ENCODE peak calls at places on chromosomes 5 and 9, in ten cellular contexts. E, U, R, I, T, Y, J, M, O and Q are unnamed samples.

GRCh38 chr9:94639045-94639995 is at the start of gene FBP1:
- DNase-seq in I (no peak), T (peak), Y (no peak), M (no peak), J (peak), O (peak), U (no peak), E (peak), R (peak), Q (peak)

GRCh38 chr9:91374939-91375338 is 13.2 kb upstream of the AUH start:
- DNase-seq in U (no peak), O (peak), J (no peak), T (no peak), M (no peak), R (no peak), Y (no peak), I (no peak), E (no peak), Q (no peak)

GRCh38 chr9:35448511-35448910 is 41.4 kb upstream of the RUSC2 start:
- DNase-seq in I (no peak), T (no peak), R (no peak), Y (no peak), O (no peak), M (no peak), J (no peak), U (peak), E (no peak), Q (no peak)

GRCh38 chr5:157564149-157564711 is 11.3 kb downstream of the ADAM19 start:
- DNase-seq in J (no peak), T (no peak), Y (no peak), M (no peak), I (no peak), O (peak), E (no peak), R (no peak), U (no peak), Q (no peak)

GRCh38 chr5:80600943-80601693 is 31.0 kb upstream of the ANKRD34B start:
- DNase-seq in Y (no peak), I (no peak), M (no peak), J (no peak), T (no peak), U (no peak), E (no peak), O (no peak), R (no peak), Q (no peak)

GRCh38 chr5:131163315-131164119 is 1.5 kb downstream of the HINT1 start:
- DNase-seq in R (no peak), U (peak), O (peak), M (no peak), I (no peak), E (peak), Y (no peak), J (no peak), T (no peak), Q (no peak)

GRCh38 chr5:123000731-123001130 is 35.8 kb downstream of the PPIC start:
- DNase-seq in E (no peak), Y (no peak), U (no peak), M (no peak), R (no peak), J (no peak), T (no peak), O (no peak), I (no peak), Q (no peak)

GRCh38 chr5:122473138-122473843 is 161.3 kb downstream of the SNCAIP start:
- DNase-seq in E (peak), O (no peak), Y (no peak), I (no peak), J (no peak), T (no peak), R (no peak), U (no peak), M (no peak), Q (no peak)

GRCh38 chr5:1364211-1364610 is 19.3 kb upstream of the CLPTM1L start:
- DNase-seq in R (no peak), E (no peak), U (no peak), O (no peak), T (no peak), I (no peak), M (peak), J (peak), Y (no peak), Q (no peak)

GRCh38 chr5:120375248-120375647 is 88.9 kb upstream of the PRR16 start:
- DNase-seq in Y (no peak), T (no peak), U (no peak), M (no peak), R (no peak), I (no peak), E (no peak), O (no peak), J (no peak), Q (no peak)

GRCh38 chr5:141814064-141814982 is 63.9 kb downstream of the PCDH1 start:
- DNase-seq in M (no peak), Y (peak), R (peak), O (peak), J (peak), E (peak), T (peak), I (no peak), U (peak), Q (peak)

GRCh38 chr9:93911136-93911745 is 43.9 kb downstream of the BARX1 start:
- DNase-seq in I (no peak), J (no peak), M (no peak), T (no peak), U (no peak), O (no peak), Y (no peak), R (no peak), E (no peak), Q (no peak)

GRCh38 chr5:181215997-181216982 is 6.8 kb upstream of the TRIM41 start:
- DNase-seq in I (no peak), U (no peak), M (no peak), Y (no peak), R (no peak), E (peak), O (no peak), J (no peak), T (no peak), Q (no peak)

GRCh38 chr9:5389109-5389732 is 48.5 kb downstream of the PLGRKT start:
- DNase-seq in J (no peak), R (no peak), E (peak), Y (no peak), T (no peak), I (no peak), O (no peak), U (no peak), M (peak), Q (no peak)

GRCh38 chr5:161150589-161150988 is 298.6 kb upstream of the ATP10B start:
- DNase-seq in I (no peak), R (no peak), E (no peak), J (no peak), T (no peak), M (no peak), U (no peak), Y (no peak), O (no peak), Q (no peak)
- TF ChIP-seq POLR2AphosphoS5 in I (no peak), R (no peak), E (no peak), J (no peak), T (no peak), M (no peak), U (no peak), Y (no peak), O (no peak), Q (no peak)

DNA sequence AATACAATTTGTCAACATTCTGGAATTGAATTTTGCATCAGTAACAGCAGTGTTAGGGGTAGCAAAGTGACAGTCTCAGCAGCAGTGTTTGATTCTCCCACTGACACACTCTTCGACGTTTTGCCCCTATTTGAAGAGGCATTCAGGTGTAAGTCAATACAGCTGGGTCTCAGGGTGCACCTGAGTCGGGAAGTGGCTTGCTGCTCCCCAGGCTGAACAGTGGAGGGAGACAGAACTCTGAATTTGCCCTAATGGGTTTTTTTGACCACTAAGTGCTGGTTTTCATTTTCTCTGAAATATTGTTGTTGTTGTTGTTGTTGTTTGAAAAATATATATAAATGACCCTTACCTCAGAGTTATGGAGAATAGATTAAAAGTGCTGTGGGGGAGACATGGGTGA is 223.2 kb downstream of the TLR4 start:
- DNase-seq in E (no peak), U (no peak), Y (no peak), J (no peak), T (no peak), I (no peak), M (no peak), O (no peak), R (no peak), Q (no peak)
- TF ChIP-seq CTCF in E (no peak), U (no peak), Y (no peak), J (no peak), T (no peak), I (no peak), M (no peak), O (no peak), R (no peak), Q (no peak)

GRCh38 chr5:58085800-58086199 is 374.1 kb downstream of the PLK2 start:
- DNase-seq in R (no peak), O (peak), T (no peak), M (no peak), U (no peak), Y (peak), E (no peak), J (no peak), I (no peak), Q (peak)
- TF ChIP-seq POLR2AphosphoS5 in R (no peak), O (no peak), T (no peak), M (no peak), U (no peak), Y (no peak), E (no peak), J (no peak), I (no peak), Q (no peak)

GRCh38 chr5:59008816-59009473 is 426.1 kb downstream of the RAB3C start:
- DNase-seq in Y (no peak), J (no peak), I (no peak), O (no peak), R (no peak), T (no peak), E (no peak), U (no peak), M (no peak), Q (no peak)

GRCh38 chr5:59005934-59006701 is 423.2 kb downstream of the RAB3C start:
- DNase-seq in R (no peak), J (no peak), M (no peak), T (no peak), E (no peak), O (no peak), Y (no peak), I (no peak), U (no peak), Q (no peak)

GRCh38 chr5:59003641-59004040 is 420.8 kb downstream of the RAB3C start:
- DNase-seq in Y (no peak), O (no peak), M (no peak), U (no peak), T (no peak), I (no peak), E (no peak), R (no peak), J (no peak), Q (no peak)

GRCh38 chr5:59003124-59003523 is 420.2 kb downstream of the RAB3C start:
- DNase-seq in R (no peak), O (no peak), T (no peak), J (no peak), U (no peak), E (no peak), I (no peak), Y (no peak), M (no peak), Q (no peak)

GRCh38 chr5:59007460-59008063 is 424.7 kb downstream of the RAB3C start:
- DNase-seq in Y (peak), M (no peak), J (no peak), I (no peak), E (no peak), O (peak), U (no peak), T (no peak), R (no peak), Q (no peak)
- TF ChIP-seq CTCF in Y (peak), M (peak), J (peak), I (peak), E (no peak), O (no peak), U (peak), T (no peak), R (peak), Q (no peak)

DNA sequence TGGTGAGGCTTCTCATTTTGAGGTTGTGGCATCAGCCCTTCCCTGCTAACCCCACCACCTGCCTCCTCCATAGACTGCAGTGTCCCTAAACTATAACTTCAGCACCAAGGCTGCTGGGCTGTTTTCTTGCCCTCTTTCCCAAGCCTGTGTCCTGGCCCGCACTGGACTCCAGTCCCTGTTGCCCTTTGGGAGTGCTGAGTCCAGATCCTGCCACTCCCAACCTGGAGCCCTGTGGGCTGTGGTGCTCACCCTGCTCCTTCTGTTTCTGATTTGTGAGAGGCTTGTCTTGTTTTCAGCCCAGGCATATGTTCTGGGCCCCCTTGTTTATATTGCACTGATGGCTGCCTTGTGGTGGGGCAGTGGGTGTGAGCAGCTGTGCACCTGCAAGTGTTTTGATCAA is 39.7 kb upstream of the RNU6ATAC start:
- DNase-seq in Y (no peak), J (peak), I (no peak), M (no peak), E (no peak), R (no peak), T (no peak), U (no peak), O (no peak), Q (no peak)
- TF ChIP-seq POLR2AphosphoS5 in Y (no peak), J (no peak), I (no peak), M (no peak), E (no peak), R (no peak), T (no peak), U (no peak), O (no peak), Q (no peak)

DNA sequence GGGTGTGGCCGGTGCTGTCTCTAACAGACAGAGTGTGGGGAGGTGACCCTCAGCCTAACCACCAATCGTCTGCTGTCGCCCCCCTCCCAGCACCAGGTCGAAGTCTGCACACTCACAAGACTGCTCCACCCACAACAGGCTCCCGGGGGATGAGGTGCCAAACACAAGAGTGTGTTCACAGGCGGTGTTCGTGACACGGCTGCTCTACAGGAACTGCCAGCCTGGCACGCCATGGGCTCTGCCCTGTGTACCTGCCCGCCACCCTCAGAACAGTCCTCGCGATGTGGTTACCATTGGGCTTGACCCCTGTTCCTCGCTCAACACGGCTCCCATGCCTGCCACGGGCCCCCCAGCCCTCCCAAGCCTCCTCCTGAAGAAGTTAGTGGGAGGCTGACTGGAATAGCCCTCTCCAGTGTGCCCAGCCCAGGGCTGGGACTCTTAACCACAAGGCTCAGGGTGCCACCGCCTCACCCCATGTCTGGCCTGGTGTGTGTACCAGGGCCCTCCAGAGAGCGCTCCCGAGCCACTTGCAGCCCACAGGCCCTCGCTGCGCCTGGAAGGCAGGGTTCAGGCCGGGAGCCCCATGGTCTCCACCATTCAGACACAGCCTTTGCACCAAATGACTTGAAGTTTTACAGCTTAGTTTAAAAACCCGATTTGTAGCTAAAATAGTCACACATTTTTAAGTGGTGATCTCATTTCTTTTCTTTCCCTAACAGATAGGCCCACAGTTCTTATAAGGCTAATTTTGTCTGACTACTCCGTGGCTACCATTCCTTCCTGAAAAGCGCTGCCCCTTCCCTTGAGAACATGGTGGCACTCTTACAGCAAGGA is 102.5 kb downstream of the CAMSAP1 start:
- DNase-seq in E (no peak), J (no peak), R (peak), O (no peak), T (no peak), U (peak), M (no peak), I (no peak), Y (no peak), Q (no peak)
- TF ChIP-seq CTCF in E (no peak), J (no peak), R (peak), O (no peak), T (no peak), U (peak), M (no peak), I (no peak), Y (peak), Q (no peak)

GRCh38 chr5:148384389-148384756 is 615 bp downstream of the FBXO38 start:
- DNase-seq in O (no peak), R (no peak), J (no peak), T (no peak), M (no peak), Y (no peak), I (no peak), E (no peak), U (peak), Q (no peak)
- TF ChIP-seq POLR2AphosphoS5 in O (no peak), R (no peak), J (no peak), T (no peak), M (no peak), Y (no peak), I (no peak), E (no peak), U (no peak), Q (no peak)

GRCh38 chr9:97468658-97469448 is 32.6 kb upstream of the TMOD1 start:
- DNase-seq in T (peak), J (no peak), I (peak), R (peak), Y (peak), U (peak), E (peak), O (peak), M (peak), Q (peak)

GRCh38 chr9:97473717-97474116 is 27.7 kb upstream of the TMOD1 start:
- DNase-seq in M (no peak), O (no peak), E (no peak), U (no peak), Y (no peak), R (no peak), T (no peak), I (no peak), J (no peak), Q (no peak)

GRCh38 chr9:97475079-97475478 is 26.4 kb upstream of the TMOD1 start:
- DNase-seq in E (no peak), U (no peak), M (no peak), T (no peak), J (no peak), R (no peak), Y (no peak), I (no peak), O (no peak), Q (no peak)

GRCh38 chr9:97474373-97474925 is 27.0 kb upstream of the TMOD1 start:
- DNase-seq in R (no peak), O (no peak), T (no peak), M (no peak), J (no peak), E (no peak), U (no peak), I (no peak), Y (no peak), Q (no peak)

DNA sequence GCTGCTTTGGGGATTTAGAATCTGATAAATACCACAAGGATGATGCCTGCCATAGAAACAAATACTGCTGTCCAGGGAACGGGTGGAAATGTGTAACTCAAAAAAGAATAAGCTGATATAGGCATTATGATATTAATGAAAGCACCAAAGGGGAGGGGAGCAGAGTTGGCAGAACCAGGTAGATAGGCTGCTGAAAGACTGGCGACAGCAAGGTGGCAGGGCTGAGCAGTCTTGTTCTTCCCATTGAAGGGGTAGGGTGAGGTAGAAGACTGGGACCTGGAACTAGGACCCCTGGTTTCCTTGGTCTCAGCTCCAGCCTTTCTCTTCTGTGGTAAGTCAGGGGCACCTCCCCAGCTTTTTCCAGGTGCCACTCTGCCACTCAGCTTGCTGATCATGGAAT is 31.4 kb upstream of the TMOD1 start:
- DNase-seq in R (no peak), T (no peak), E (no peak), U (no peak), J (no peak), O (no peak), M (no peak), Y (peak), I (no peak), Q (no peak)
- TF ChIP-seq CTCF in R (peak), T (no peak), E (no peak), U (peak), J (no peak), O (no peak), M (peak), Y (peak), I (no peak), Q (peak)

DNA sequence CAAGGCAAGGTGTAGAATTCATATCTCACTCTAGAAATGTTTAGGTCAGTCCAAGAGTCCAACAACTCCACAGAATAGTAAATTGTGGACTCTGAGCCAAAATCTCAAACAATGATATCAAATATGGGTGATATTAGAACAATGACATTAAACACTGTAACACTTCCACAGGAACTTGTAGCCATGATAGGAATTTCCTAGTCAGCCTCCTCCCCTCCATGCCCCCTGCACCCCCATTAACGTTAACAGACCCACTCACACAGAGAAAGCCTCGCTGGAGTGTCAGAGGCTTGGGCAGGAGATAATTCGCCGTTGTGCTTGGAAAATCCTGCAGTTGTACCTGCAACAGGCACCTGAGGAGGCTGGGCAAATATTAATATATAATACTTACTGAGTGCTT is 305.0 kb upstream of the PIK3R1 start:
- DNase-seq in M (no peak), R (no peak), J (no peak), Y (no peak), U (no peak), E (no peak), T (no peak), O (peak), I (no peak), Q (peak)
- TF ChIP-seq POLR2AphosphoS5 in M (no peak), R (no peak), J (no peak), Y (no peak), U (no peak), E (no peak), T (no peak), O (peak), I (no peak), Q (no peak)